ENCODE peak calls at places on chromosomes 3 and 15, in ten cellular contexts. T, M, Q, D, W, Z, R, S, E and N are unnamed samples.

GRCh38 chr3:81790117-81790516 is 28.7 kb upstream of the GBE1 start:
- DNase-seq in T (no peak), M (no peak), Q (no peak), D (no peak), W (no peak), Z (no peak), R (no peak), S (no peak), E (no peak), N (no peak)

GRCh38 chr3:52093751-52094525 is 37.6 kb upstream of the DUSP7 start:
- DNase-seq in T (no peak), M (peak; percentile 94), Q (peak; percentile 86), D (peak; percentile 47), W (peak; percentile 61), Z (no peak), R (no peak), S (peak; percentile 92), E (no peak), N (no peak)

GRCh38 chr3:161171639-161172552 is 49.2 kb upstream of the NMD3 start:
- DNase-seq in T (no peak), M (peak; percentile 9), Q (peak; percentile 65), D (peak; percentile 39), W (no peak), Z (no peak), R (no peak), S (peak; percentile 23), E (no peak), N (no peak)

GRCh38 chr15:84883433-84883832 is 1.0 kb upstream of the SLC28A1 start:
- DNase-seq in T (no peak), M (no peak), Q (no peak), D (peak; percentile 38), W (no peak), Z (no peak), R (no peak), S (no peak), E (no peak), N (no peak)

GRCh38 chr3:100105536-100105935 is 8.8 kb downstream of the FILIP1L start:
- DNase-seq in T (no peak), M (peak; percentile 61), Q (no peak), D (no peak), W (peak; percentile 39), Z (no peak), R (no peak), S (no peak), E (no peak), N (no peak)

GRCh38 chr3:49902511-49903345 is 945 bp downstream of the MST1R start:
- DNase-seq in T (no peak), M (no peak), Q (no peak), D (no peak), W (no peak), Z (no peak), R (no peak), S (no peak), E (no peak), N (no peak)

GRCh38 chr3:14295777-14296176 is 106.6 kb upstream of the SLC6A6 start:
- DNase-seq in T (no peak), M (peak; percentile 25), Q (peak; percentile 9), D (no peak), W (peak; percentile 18), Z (no peak), R (no peak), S (peak; percentile 67), E (no peak), N (no peak)

GRCh38 chr3:8524249-8524648 is 22.6 kb downstream of the LMCD1 start:
- DNase-seq in T (no peak), M (no peak), Q (no peak), D (no peak), W (no peak), Z (no peak), R (peak; percentile 4), S (no peak), E (no peak), N (no peak)

GRCh38 chr3:159852821-159853505 is 135.7 kb upstream of the IL12A start:
- DNase-seq in T (peak; percentile 76), M (peak; percentile 72), Q (peak; percentile 85), D (peak; percentile 60), W (peak; percentile 56), Z (no peak), R (peak; percentile 56), S (peak; percentile 71), E (peak; percentile 49), N (peak; percentile 82)